ENCODE peak calls at places on chromosome 6, in nine cellular contexts. One of them, this sample, is unnamed.

GRCh38 chr6:44338228-44339122 is 4.0 kb upstream of the SPATS1 start:
- DNase-seq in heart right ventricle: peak; percentile 35
- DNase-seq in uterus: peak; percentile 22
- DNase-seq in GM23338: peak; percentile 92
- DNase-seq in adrenal gland: peak; percentile 75
- DNase-seq in neural progenitor cell: peak; percentile 81
- DNase-seq in tibial nerve: peak; percentile 87
- DNase-seq in pancreas: peak; percentile 36
- DNase-seq in CD8-positive, alpha-beta memory T cell: peak; percentile 55
- DNase-seq in this sample: peak; percentile 38

GRCh38 chr6:10582774-10583508 is 61.8 kb downstream of the GCNT2 start:
- DNase-seq in heart right ventricle: no peak
- DNase-seq in uterus: no peak
- DNase-seq in GM23338: peak; percentile 91
- DNase-seq in adrenal gland: no peak
- DNase-seq in neural progenitor cell: peak; percentile 88
- DNase-seq in tibial nerve: no peak
- DNase-seq in pancreas: peak; percentile 59
- DNase-seq in CD8-positive, alpha-beta memory T cell: no peak
- DNase-seq in this sample: no peak

GRCh38 chr6:21468487-21468886 is 125.1 kb upstream of the SOX4 start:
- DNase-seq in heart right ventricle: no peak
- DNase-seq in uterus: no peak
- DNase-seq in GM23338: no peak
- DNase-seq in adrenal gland: no peak
- DNase-seq in neural progenitor cell: no peak
- DNase-seq in tibial nerve: no peak
- DNase-seq in pancreas: no peak
- DNase-seq in CD8-positive, alpha-beta memory T cell: no peak
- DNase-seq in this sample: no peak

GRCh38 chr6:167736486-167737204 is 90.1 kb upstream of the AFDN start:
- DNase-seq in heart right ventricle: no peak
- DNase-seq in uterus: no peak
- DNase-seq in GM23338: no peak
- DNase-seq in adrenal gland: no peak
- DNase-seq in neural progenitor cell: no peak
- DNase-seq in tibial nerve: no peak
- DNase-seq in pancreas: no peak
- DNase-seq in CD8-positive, alpha-beta memory T cell: no peak
- DNase-seq in this sample: no peak

GRCh38 chr6:48280035-48280434 is 169.0 kb upstream of the PTCHD4 start:
- DNase-seq in heart right ventricle: no peak
- DNase-seq in uterus: no peak
- DNase-seq in GM23338: no peak
- DNase-seq in adrenal gland: no peak
- DNase-seq in neural progenitor cell: no peak
- DNase-seq in tibial nerve: no peak
- DNase-seq in pancreas: no peak
- DNase-seq in CD8-positive, alpha-beta memory T cell: no peak
- DNase-seq in this sample: no peak

GRCh38 chr6:159493888-159494632 is 199.0 kb downstream of the SOD2 start:
- DNase-seq in heart right ventricle: no peak
- DNase-seq in uterus: no peak
- DNase-seq in GM23338: no peak
- DNase-seq in adrenal gland: no peak
- DNase-seq in neural progenitor cell: no peak
- DNase-seq in tibial nerve: peak; percentile 41
- DNase-seq in pancreas: no peak
- DNase-seq in CD8-positive, alpha-beta memory T cell: no peak
- DNase-seq in this sample: no peak

GRCh38 chr6:399785-400517 is 8.4 kb downstream of the IRF4 start:
- DNase-seq in heart right ventricle: no peak
- DNase-seq in uterus: no peak
- DNase-seq in GM23338: no peak
- DNase-seq in adrenal gland: no peak
- DNase-seq in neural progenitor cell: no peak
- DNase-seq in tibial nerve: no peak
- DNase-seq in pancreas: no peak
- DNase-seq in CD8-positive, alpha-beta memory T cell: no peak
- DNase-seq in this sample: no peak

GRCh38 chr6:105235155-105235554 is 55.3 kb upstream of the POPDC3 start:
- DNase-seq in heart right ventricle: no peak
- DNase-seq in uterus: no peak
- DNase-seq in GM23338: no peak
- DNase-seq in adrenal gland: no peak
- DNase-seq in neural progenitor cell: no peak
- DNase-seq in tibial nerve: no peak
- DNase-seq in pancreas: no peak
- DNase-seq in CD8-positive, alpha-beta memory T cell: no peak
- DNase-seq in this sample: no peak

GRCh38 chr6:121515615-121516265 is 80.3 kb downstream of the GJA1 start:
- DNase-seq in heart right ventricle: no peak
- DNase-seq in uterus: no peak
- DNase-seq in GM23338: no peak
- DNase-seq in adrenal gland: no peak
- DNase-seq in neural progenitor cell: no peak
- DNase-seq in tibial nerve: no peak
- DNase-seq in pancreas: no peak
- DNase-seq in CD8-positive, alpha-beta memory T cell: no peak
- DNase-seq in this sample: no peak

GRCh38 chr6:69825904-69826303 is 29.1 kb upstream of the LMBRD1 start:
- DNase-seq in heart right ventricle: no peak
- DNase-seq in uterus: no peak
- DNase-seq in GM23338: no peak
- DNase-seq in adrenal gland: no peak
- DNase-seq in neural progenitor cell: no peak
- DNase-seq in tibial nerve: no peak
- DNase-seq in pancreas: no peak
- DNase-seq in CD8-positive, alpha-beta memory T cell: no peak
- DNase-seq in this sample: no peak
- H3K27ac ChIP-seq in heart right ventricle: no peak overlapping the region
- H3K27ac ChIP-seq in uterus: no peak overlapping the region
- H3K27ac ChIP-seq in GM23338: no peak overlapping the region
- H3K27ac ChIP-seq in adrenal gland: no peak overlapping the region
- H3K27ac ChIP-seq in neural progenitor cell: no peak overlapping the region
- H3K27ac ChIP-seq in tibial nerve: no peak overlapping the region
- H3K27ac ChIP-seq in pancreas: no peak overlapping the region
- H3K27ac ChIP-seq in CD8-positive, alpha-beta memory T cell: no peak overlapping the region
- H3K27ac ChIP-seq in this sample: no peak overlapping the region

GRCh38 chr6:35728663-35729348 is 8.0 kb upstream of the ARMC12 start:
- DNase-seq in heart right ventricle: peak; percentile 64
- DNase-seq in uterus: no peak
- DNase-seq in GM23338: peak; percentile 42
- DNase-seq in adrenal gland: peak; percentile 27
- DNase-seq in neural progenitor cell: no peak
- DNase-seq in tibial nerve: no peak
- DNase-seq in pancreas: peak; percentile 60
- DNase-seq in CD8-positive, alpha-beta memory T cell: peak; percentile 63
- DNase-seq in this sample: peak; percentile 65

GRCh38 chr6:35729349-35729678 is 7.5 kb upstream of the ARMC12 start:
- DNase-seq in heart right ventricle: no peak
- DNase-seq in uterus: no peak
- DNase-seq in GM23338: no peak
- DNase-seq in adrenal gland: no peak
- DNase-seq in neural progenitor cell: no peak
- DNase-seq in tibial nerve: no peak
- DNase-seq in pancreas: no peak
- DNase-seq in CD8-positive, alpha-beta memory T cell: no peak
- DNase-seq in this sample: no peak

GRCh38 chr6:35725721-35726438 is 11.0 kb upstream of the ARMC12 start:
- DNase-seq in heart right ventricle: peak; percentile 57
- DNase-seq in uterus: peak; percentile 81
- DNase-seq in GM23338: no peak
- DNase-seq in adrenal gland: peak; percentile 77
- DNase-seq in neural progenitor cell: no peak
- DNase-seq in tibial nerve: peak; percentile 74
- DNase-seq in pancreas: peak; percentile 70
- DNase-seq in CD8-positive, alpha-beta memory T cell: peak; percentile 10
- DNase-seq in this sample: peak; percentile 75

GRCh38 chr6:35727935-35728662 is 8.7 kb upstream of the ARMC12 start:
- DNase-seq in heart right ventricle: peak; percentile 95
- DNase-seq in uterus: peak; percentile 95
- DNase-seq in GM23338: peak; percentile 66
- DNase-seq in adrenal gland: peak; percentile 96
- DNase-seq in neural progenitor cell: peak; percentile 84
- DNase-seq in tibial nerve: peak; percentile 89
- DNase-seq in pancreas: peak; percentile 97
- DNase-seq in CD8-positive, alpha-beta memory T cell: peak; percentile 89
- DNase-seq in this sample: peak; percentile 95

GRCh38 chr6:35727206-35727934 is 9.5 kb upstream of the ARMC12 start:
- DNase-seq in heart right ventricle: peak; percentile 89
- DNase-seq in uterus: peak; percentile 97
- DNase-seq in GM23338: peak; percentile 88
- DNase-seq in adrenal gland: peak; percentile 81
- DNase-seq in neural progenitor cell: peak; percentile 81
- DNase-seq in tibial nerve: peak; percentile 88
- DNase-seq in pancreas: peak; percentile 82
- DNase-seq in CD8-positive, alpha-beta memory T cell: no peak
- DNase-seq in this sample: peak; percentile 91
- H3K4me1 ChIP-seq in heart right ventricle: peaks cover 67% of the 10 kb centered on the region
- H3K4me1 ChIP-seq in uterus: peaks cover 34% of the 10 kb centered on the region
- H3K4me1 ChIP-seq in GM23338: peaks cover 33% of the 10 kb centered on the region
- H3K4me1 ChIP-seq in adrenal gland: peaks cover 90% of the 10 kb centered on the region
- H3K4me1 ChIP-seq in neural progenitor cell: peaks cover 56% of the 10 kb centered on the region
- H3K4me1 ChIP-seq in tibial nerve: peaks cover 12% of the 10 kb centered on the region
- H3K4me1 ChIP-seq in pancreas: peaks cover 45% of the 10 kb centered on the region
- H3K4me1 ChIP-seq in CD8-positive, alpha-beta memory T cell: peaks cover 74% of the 10 kb centered on the region
- H3K4me1 ChIP-seq in this sample: peaks cover 90% of the 10 kb centered on the region

GRCh38 chr6:36634317-36634716 is 40.2 kb downstream of the SRSF3 start:
- DNase-seq in heart right ventricle: no peak
- DNase-seq in uterus: no peak
- DNase-seq in GM23338: no peak
- DNase-seq in adrenal gland: no peak
- DNase-seq in neural progenitor cell: no peak
- DNase-seq in tibial nerve: no peak
- DNase-seq in pancreas: no peak
- DNase-seq in CD8-positive, alpha-beta memory T cell: no peak
- DNase-seq in this sample: no peak

GRCh38 chr6:36638579-36638978 is 39.9 kb upstream of the CDKN1A start:
- DNase-seq in heart right ventricle: no peak
- DNase-seq in uterus: no peak
- DNase-seq in GM23338: no peak
- DNase-seq in adrenal gland: no peak
- DNase-seq in neural progenitor cell: no peak
- DNase-seq in tibial nerve: no peak
- DNase-seq in pancreas: no peak
- DNase-seq in CD8-positive, alpha-beta memory T cell: no peak
- DNase-seq in this sample: no peak

GRCh38 chr6:36636687-36637418 is 41.7 kb upstream of the CDKN1A start:
- DNase-seq in heart right ventricle: no peak
- DNase-seq in uterus: no peak
- DNase-seq in GM23338: no peak
- DNase-seq in adrenal gland: no peak
- DNase-seq in neural progenitor cell: no peak
- DNase-seq in tibial nerve: no peak
- DNase-seq in pancreas: no peak
- DNase-seq in CD8-positive, alpha-beta memory T cell: no peak
- DNase-seq in this sample: no peak

GRCh38 chr6:36633915-36634314 is 39.8 kb downstream of the SRSF3 start:
- DNase-seq in heart right ventricle: peak; percentile 73
- DNase-seq in uterus: no peak
- DNase-seq in GM23338: no peak
- DNase-seq in adrenal gland: peak; percentile 46
- DNase-seq in neural progenitor cell: no peak
- DNase-seq in tibial nerve: peak; percentile 38
- DNase-seq in pancreas: peak; percentile 87
- DNase-seq in CD8-positive, alpha-beta memory T cell: no peak
- DNase-seq in this sample: peak; percentile 70

GRCh38 chr6:36636283-36636682 is 42.1 kb downstream of the SRSF3 start:
- DNase-seq in heart right ventricle: peak; percentile 72
- DNase-seq in uterus: no peak
- DNase-seq in GM23338: no peak
- DNase-seq in adrenal gland: no peak
- DNase-seq in neural progenitor cell: no peak
- DNase-seq in tibial nerve: no peak
- DNase-seq in pancreas: peak; percentile 52
- DNase-seq in CD8-positive, alpha-beta memory T cell: no peak
- DNase-seq in this sample: peak; percentile 51
- H3K27ac ChIP-seq in heart right ventricle: no peak overlapping the region
- H3K27ac ChIP-seq in uterus: no peak overlapping the region
- H3K27ac ChIP-seq in GM23338: no peak overlapping the region
- H3K27ac ChIP-seq in adrenal gland: no peak overlapping the region
- H3K27ac ChIP-seq in neural progenitor cell: no peak overlapping the region
- H3K27ac ChIP-seq in tibial nerve: no peak overlapping the region
- H3K27ac ChIP-seq in pancreas: no peak overlapping the region
- H3K27ac ChIP-seq in CD8-positive, alpha-beta memory T cell: no peak overlapping the region
- H3K27ac ChIP-seq in this sample: no peak overlapping the region

GRCh38 chr6:33678246-33678931 is 33.1 kb downstream of the UQCC2 start:
- DNase-seq in heart right ventricle: no peak
- DNase-seq in uterus: no peak
- DNase-seq in GM23338: no peak
- DNase-seq in adrenal gland: no peak
- DNase-seq in neural progenitor cell: no peak
- DNase-seq in tibial nerve: no peak
- DNase-seq in pancreas: no peak
- DNase-seq in CD8-positive, alpha-beta memory T cell: no peak
- DNase-seq in this sample: no peak

GRCh38 chr6:33676416-33677152 is 34.9 kb downstream of the UQCC2 start:
- DNase-seq in heart right ventricle: no peak
- DNase-seq in uterus: no peak
- DNase-seq in GM23338: no peak
- DNase-seq in adrenal gland: no peak
- DNase-seq in neural progenitor cell: no peak
- DNase-seq in tibial nerve: no peak
- DNase-seq in pancreas: no peak
- DNase-seq in CD8-positive, alpha-beta memory T cell: no peak
- DNase-seq in this sample: no peak

GRCh38 chr6:33677153-33677660 is 34.3 kb downstream of the UQCC2 start:
- DNase-seq in heart right ventricle: no peak
- DNase-seq in uterus: no peak
- DNase-seq in GM23338: no peak
- DNase-seq in adrenal gland: no peak
- DNase-seq in neural progenitor cell: no peak
- DNase-seq in tibial nerve: no peak
- DNase-seq in pancreas: no peak
- DNase-seq in CD8-positive, alpha-beta memory T cell: no peak
- DNase-seq in this sample: no peak

GRCh38 chr6:33678932-33679478 is 32.5 kb downstream of the UQCC2 start:
- DNase-seq in heart right ventricle: no peak
- DNase-seq in uterus: no peak
- DNase-seq in GM23338: no peak
- DNase-seq in adrenal gland: no peak
- DNase-seq in neural progenitor cell: no peak
- DNase-seq in tibial nerve: no peak
- DNase-seq in pancreas: no peak
- DNase-seq in CD8-positive, alpha-beta memory T cell: no peak
- DNase-seq in this sample: no peak

GRCh38 chr6:33677689-33678088 is 33.8 kb downstream of the UQCC2 start:
- DNase-seq in heart right ventricle: no peak
- DNase-seq in uterus: no peak
- DNase-seq in GM23338: no peak
- DNase-seq in adrenal gland: no peak
- DNase-seq in neural progenitor cell: no peak
- DNase-seq in tibial nerve: no peak
- DNase-seq in pancreas: no peak
- DNase-seq in CD8-positive, alpha-beta memory T cell: no peak
- DNase-seq in this sample: no peak
- H3K4me1 ChIP-seq in heart right ventricle: peaks cover 5% of the 10 kb centered on the region
- H3K4me1 ChIP-seq in uterus: no peaks in the 10 kb centered on the region
- H3K4me1 ChIP-seq in GM23338: no peaks in the 10 kb centered on the region
- H3K4me1 ChIP-seq in adrenal gland: peaks cover 3% of the 10 kb centered on the region
- H3K4me1 ChIP-seq in neural progenitor cell: peaks cover 16% of the 10 kb centered on the region
- H3K4me1 ChIP-seq in tibial nerve: no peaks in the 10 kb centered on the region
- H3K4me1 ChIP-seq in pancreas: no peaks in the 10 kb centered on the region
- H3K4me1 ChIP-seq in CD8-positive, alpha-beta memory T cell: peaks cover 2% of the 10 kb centered on the region
- H3K4me1 ChIP-seq in this sample: peaks cover 8% of the 10 kb centered on the region